ENCODE peak calls at places on chromosomes 11 and 22, in six cellular contexts. One of them, this sample, is unnamed.

GRCh38 chr11:76237914-76238313 is 31.6 kb upstream of the WNT11 start:
- DNase-seq in AG10803: no peak
- DNase-seq in WTC11: no peak
- DNase-seq in adrenal gland: no peak
- DNase-seq in tibial nerve: no peak
- DNase-seq in WERI-Rb-1: peak
- DNase-seq in this sample: no peak

GRCh38 chr11:108865411-108865810 is 200.5 kb downstream of the DDX10 start:
- DNase-seq in AG10803: no peak
- DNase-seq in WTC11: no peak
- DNase-seq in adrenal gland: no peak
- DNase-seq in tibial nerve: no peak
- DNase-seq in WERI-Rb-1: no peak
- DNase-seq in this sample: no peak

GRCh38 chr11:67372993-67373915 is at the start of gene CLCF1:
- DNase-seq in AG10803: peak
- DNase-seq in WTC11: peak
- DNase-seq in adrenal gland: peak
- DNase-seq in tibial nerve: no peak
- DNase-seq in WERI-Rb-1: peak
- DNase-seq in this sample: peak

GRCh38 chr11:125078516-125079140 is 15.5 kb downstream of the SLC37A2 start:
- DNase-seq in AG10803: no peak
- DNase-seq in WTC11: no peak
- DNase-seq in adrenal gland: no peak
- DNase-seq in tibial nerve: no peak
- DNase-seq in WERI-Rb-1: no peak
- DNase-seq in this sample: no peak

GRCh38 chr11:118715837-118716260 is 36.4 kb upstream of the TREH start:
- DNase-seq in AG10803: no peak
- DNase-seq in WTC11: peak
- DNase-seq in adrenal gland: peak
- DNase-seq in tibial nerve: no peak
- DNase-seq in WERI-Rb-1: peak
- DNase-seq in this sample: no peak

GRCh38 chr22:43996170-43996980 is 27.7 kb upstream of the PARVB start:
- DNase-seq in AG10803: no peak
- DNase-seq in WTC11: no peak
- DNase-seq in adrenal gland: peak
- DNase-seq in tibial nerve: peak
- DNase-seq in WERI-Rb-1: no peak
- DNase-seq in this sample: peak

GRCh38 chr11:64032050-64032449 is 3.7 kb upstream of the FLRT1 start:
- DNase-seq in AG10803: no peak
- DNase-seq in WTC11: no peak
- DNase-seq in adrenal gland: no peak
- DNase-seq in tibial nerve: no peak
- DNase-seq in WERI-Rb-1: no peak
- DNase-seq in this sample: no peak

GRCh38 chr11:34160791-34161190 is 55.4 kb downstream of the NAT10 start:
- DNase-seq in AG10803: no peak
- DNase-seq in WTC11: no peak
- DNase-seq in adrenal gland: no peak
- DNase-seq in tibial nerve: no peak
- DNase-seq in WERI-Rb-1: no peak
- DNase-seq in this sample: no peak

GRCh38 chr11:12226093-12226492 is 115.7 kb downstream of the MICAL2 start:
- DNase-seq in AG10803: no peak
- DNase-seq in WTC11: no peak
- DNase-seq in adrenal gland: no peak
- DNase-seq in tibial nerve: no peak
- DNase-seq in WERI-Rb-1: no peak
- DNase-seq in this sample: no peak

GRCh38 chr11:76281558-76281906 is 75.2 kb upstream of the WNT11 start:
- DNase-seq in AG10803: no peak
- DNase-seq in WTC11: no peak
- DNase-seq in adrenal gland: no peak
- DNase-seq in tibial nerve: no peak
- DNase-seq in WERI-Rb-1: no peak
- DNase-seq in this sample: no peak

GRCh38 chr11:93481696-93482095 is 61.5 kb downstream of the SMCO4 start:
- DNase-seq in AG10803: no peak
- DNase-seq in WTC11: no peak
- DNase-seq in adrenal gland: peak
- DNase-seq in tibial nerve: no peak
- DNase-seq in WERI-Rb-1: no peak
- DNase-seq in this sample: no peak

GRCh38 chr11:36147491-36147890 is 141.7 kb downstream of the COMMD9 start:
- DNase-seq in AG10803: no peak
- DNase-seq in WTC11: no peak
- DNase-seq in adrenal gland: no peak
- DNase-seq in tibial nerve: no peak
- DNase-seq in WERI-Rb-1: no peak
- DNase-seq in this sample: no peak

GRCh38 chr11:36151933-36152580 is 137.2 kb downstream of the COMMD9 start:
- DNase-seq in AG10803: no peak
- DNase-seq in WTC11: no peak
- DNase-seq in adrenal gland: no peak
- DNase-seq in tibial nerve: no peak
- DNase-seq in WERI-Rb-1: no peak
- DNase-seq in this sample: no peak

GRCh38 chr11:36148701-36149100 is 140.5 kb downstream of the COMMD9 start:
- DNase-seq in AG10803: no peak
- DNase-seq in WTC11: no peak
- DNase-seq in adrenal gland: no peak
- DNase-seq in tibial nerve: no peak
- DNase-seq in WERI-Rb-1: no peak
- DNase-seq in this sample: no peak

GRCh38 chr11:36150986-36151385 is 138.2 kb downstream of the COMMD9 start:
- DNase-seq in AG10803: peak
- DNase-seq in WTC11: no peak
- DNase-seq in adrenal gland: no peak
- DNase-seq in tibial nerve: no peak
- DNase-seq in WERI-Rb-1: no peak
- DNase-seq in this sample: no peak

DNA sequence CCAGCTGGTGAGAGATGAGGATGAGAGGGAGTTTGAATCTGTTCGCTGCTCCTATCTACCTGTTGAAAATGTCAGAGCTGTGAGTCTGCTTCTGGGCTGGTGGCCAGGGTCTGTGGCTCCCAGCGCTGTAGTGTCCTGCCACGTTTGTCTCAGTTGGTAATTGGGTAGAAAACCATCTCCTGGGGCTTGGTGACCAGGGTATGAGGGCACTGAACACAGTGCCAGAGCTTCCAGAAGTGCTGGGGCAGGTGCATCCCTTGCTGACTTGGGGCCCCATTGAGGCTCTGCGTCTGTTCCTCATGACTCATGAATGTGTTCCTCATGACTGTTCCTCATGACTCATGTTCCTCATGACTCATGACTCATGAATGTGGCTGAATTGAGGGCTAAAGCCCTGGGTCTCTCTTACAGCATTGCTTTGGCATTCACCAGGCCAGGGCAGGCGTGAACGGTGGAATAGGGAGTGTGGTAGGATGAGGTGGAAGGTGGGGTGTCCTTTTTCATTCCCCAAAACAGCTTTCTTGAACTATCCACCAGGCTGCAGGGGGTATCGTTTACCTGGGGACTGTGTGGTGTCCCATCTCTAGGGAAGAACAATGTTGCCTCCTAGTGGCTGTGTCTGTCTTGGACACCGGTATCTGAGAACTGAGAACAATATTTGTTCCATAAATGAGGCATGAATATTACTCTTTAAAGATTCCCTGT is 139.5 kb downstream of the COMMD9 start:
- DNase-seq in AG10803: peak
- DNase-seq in WTC11: peak
- DNase-seq in adrenal gland: peak
- DNase-seq in tibial nerve: peak
- DNase-seq in WERI-Rb-1: peak
- DNase-seq in this sample: peak
- TF ChIP-seq CTCF in AG10803: peak
- TF ChIP-seq CTCF in WTC11: peak
- TF ChIP-seq CTCF in adrenal gland: peak
- TF ChIP-seq CTCF in tibial nerve: no peak
- TF ChIP-seq CTCF in WERI-Rb-1: peak
- TF ChIP-seq CTCF in this sample: peak

DNA sequence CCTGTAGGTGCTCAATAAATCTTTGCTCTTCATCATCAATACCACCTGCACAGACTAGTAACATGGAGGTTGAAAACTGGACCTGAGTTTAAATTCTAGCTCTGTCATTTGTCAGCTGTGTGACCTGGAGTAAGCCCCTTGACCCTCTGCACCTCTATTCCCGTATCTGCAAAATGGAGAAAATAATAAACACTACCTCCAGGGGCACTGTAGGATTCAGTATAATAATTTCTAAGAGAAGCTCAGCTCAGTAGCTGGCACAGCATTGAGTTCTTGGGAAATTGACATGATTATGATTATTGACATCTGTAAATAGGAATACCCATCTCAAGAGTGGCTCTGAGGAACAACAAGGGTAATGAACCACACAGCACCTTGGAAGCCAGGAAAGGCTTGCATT is 78.4 kb downstream of the MN1 start:
- DNase-seq in AG10803: no peak
- DNase-seq in WTC11: no peak
- DNase-seq in adrenal gland: no peak
- DNase-seq in tibial nerve: no peak
- DNase-seq in WERI-Rb-1: no peak
- DNase-seq in this sample: no peak
- TF ChIP-seq CTCF in AG10803: peak
- TF ChIP-seq CTCF in WTC11: no peak
- TF ChIP-seq CTCF in adrenal gland: no peak
- TF ChIP-seq CTCF in tibial nerve: no peak
- TF ChIP-seq CTCF in WERI-Rb-1: no peak
- TF ChIP-seq CTCF in this sample: no peak

DNA sequence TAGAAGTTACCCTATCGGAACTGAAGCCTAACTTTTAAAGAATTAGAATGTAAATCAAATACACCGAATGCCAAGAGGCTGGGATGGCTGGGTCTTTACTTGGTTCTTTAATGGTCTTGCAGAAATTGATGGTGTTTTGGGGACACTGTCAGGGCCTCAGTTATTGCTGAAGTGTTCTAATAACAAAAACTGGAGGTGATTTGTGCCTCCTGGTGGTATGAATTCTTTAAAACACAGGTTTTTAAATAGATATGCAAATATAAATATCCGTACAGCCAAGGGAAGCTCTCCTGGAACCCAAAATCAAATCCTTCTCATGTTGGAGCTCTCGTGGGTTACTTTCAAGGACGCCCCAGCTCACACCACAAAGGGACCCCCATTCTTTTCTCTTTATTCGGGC is 19.3 kb upstream of the TMPRSS5 start:
- DNase-seq in AG10803: no peak
- DNase-seq in WTC11: no peak
- DNase-seq in adrenal gland: no peak
- DNase-seq in tibial nerve: no peak
- DNase-seq in WERI-Rb-1: no peak
- DNase-seq in this sample: no peak
- TF ChIP-seq CTCF in AG10803: peak
- TF ChIP-seq CTCF in WTC11: no peak
- TF ChIP-seq CTCF in adrenal gland: no peak
- TF ChIP-seq CTCF in tibial nerve: no peak
- TF ChIP-seq CTCF in WERI-Rb-1: no peak
- TF ChIP-seq CTCF in this sample: no peak

GRCh38 chr22:29156507-29156906 is 49.2 kb upstream of the EMID1 start:
- DNase-seq in AG10803: peak
- DNase-seq in WTC11: peak
- DNase-seq in adrenal gland: no peak
- DNase-seq in tibial nerve: no peak
- DNase-seq in WERI-Rb-1: peak
- DNase-seq in this sample: no peak
- TF ChIP-seq CTCF in AG10803: peak
- TF ChIP-seq CTCF in WTC11: no peak
- TF ChIP-seq CTCF in adrenal gland: no peak
- TF ChIP-seq CTCF in tibial nerve: no peak
- TF ChIP-seq CTCF in WERI-Rb-1: peak
- TF ChIP-seq CTCF in this sample: no peak

GRCh38 chr11:121419839-121420238 is 32.3 kb upstream of the SORL1 start:
- DNase-seq in AG10803: no peak
- DNase-seq in WTC11: no peak
- DNase-seq in adrenal gland: no peak
- DNase-seq in tibial nerve: peak
- DNase-seq in WERI-Rb-1: no peak
- DNase-seq in this sample: no peak

GRCh38 chr11:121420398-121420797 is 31.7 kb upstream of the SORL1 start:
- DNase-seq in AG10803: no peak
- DNase-seq in WTC11: no peak
- DNase-seq in adrenal gland: no peak
- DNase-seq in tibial nerve: no peak
- DNase-seq in WERI-Rb-1: no peak
- DNase-seq in this sample: no peak

GRCh38 chr11:121422675-121423074 is 29.4 kb upstream of the SORL1 start:
- DNase-seq in AG10803: no peak
- DNase-seq in WTC11: no peak
- DNase-seq in adrenal gland: no peak
- DNase-seq in tibial nerve: no peak
- DNase-seq in WERI-Rb-1: no peak
- DNase-seq in this sample: no peak

GRCh38 chr11:121418625-121419114 is 33.4 kb upstream of the SORL1 start:
- DNase-seq in AG10803: no peak
- DNase-seq in WTC11: no peak
- DNase-seq in adrenal gland: peak
- DNase-seq in tibial nerve: peak
- DNase-seq in WERI-Rb-1: no peak
- DNase-seq in this sample: peak

GRCh38 chr11:121421149-121421906 is 30.8 kb upstream of the SORL1 start:
- DNase-seq in AG10803: no peak
- DNase-seq in WTC11: no peak
- DNase-seq in adrenal gland: no peak
- DNase-seq in tibial nerve: no peak
- DNase-seq in WERI-Rb-1: peak
- DNase-seq in this sample: no peak
- TF ChIP-seq CTCF in AG10803: no peak
- TF ChIP-seq CTCF in WTC11: no peak
- TF ChIP-seq CTCF in adrenal gland: no peak
- TF ChIP-seq CTCF in tibial nerve: no peak
- TF ChIP-seq CTCF in WERI-Rb-1: no peak
- TF ChIP-seq CTCF in this sample: no peak

GRCh38 chr11:62439785-62440602 is 21.2 kb downstream of the SCGB1A1 start:
- DNase-seq in AG10803: peak
- DNase-seq in WTC11: no peak
- DNase-seq in adrenal gland: peak
- DNase-seq in tibial nerve: peak
- DNase-seq in WERI-Rb-1: no peak
- DNase-seq in this sample: no peak
- TF ChIP-seq CTCF in AG10803: peak
- TF ChIP-seq CTCF in WTC11: no peak
- TF ChIP-seq CTCF in adrenal gland: no peak
- TF ChIP-seq CTCF in tibial nerve: no peak
- TF ChIP-seq CTCF in WERI-Rb-1: no peak
- TF ChIP-seq CTCF in this sample: no peak

DNA sequence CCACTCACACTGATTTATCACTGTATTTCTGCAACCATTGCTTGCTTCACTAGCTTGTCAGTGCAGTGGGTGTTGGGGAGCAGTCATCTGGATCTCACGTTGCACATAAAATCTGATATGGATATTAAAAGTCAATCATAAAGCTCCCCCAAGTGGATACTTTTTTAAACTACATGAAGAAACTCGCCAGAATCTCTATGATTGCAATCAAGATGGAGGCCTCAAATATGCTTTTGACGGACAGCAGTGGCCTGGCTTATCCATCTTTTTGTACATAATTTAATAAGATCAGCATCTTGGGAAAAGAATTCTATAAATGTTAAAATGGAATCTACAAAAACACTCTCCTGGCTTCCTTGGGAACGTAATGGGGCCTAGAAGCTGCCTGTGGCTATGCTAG is 137.7 kb downstream of the WT1 start:
- DNase-seq in AG10803: peak
- DNase-seq in WTC11: no peak
- DNase-seq in adrenal gland: peak
- DNase-seq in tibial nerve: no peak
- DNase-seq in WERI-Rb-1: no peak
- DNase-seq in this sample: no peak
- TF ChIP-seq CTCF in AG10803: peak
- TF ChIP-seq CTCF in WTC11: no peak
- TF ChIP-seq CTCF in adrenal gland: peak
- TF ChIP-seq CTCF in tibial nerve: peak
- TF ChIP-seq CTCF in WERI-Rb-1: peak
- TF ChIP-seq CTCF in this sample: peak